ENCODE peak calls at places on chromosome 22, in ten cellular contexts. One of them, this sample, is unnamed.

GRCh38 chr22:38338772-38339379 is 21.6 kb upstream of the CSNK1E start:
- DNase-seq in B cell: no peak
- DNase-seq in colonic mucosa: no peak
- DNase-seq in glomerular endothelial cell: no peak
- DNase-seq in occipital lobe: no peak
- DNase-seq in GM03348: no peak
- DNase-seq in NCI-H774: no peak
- DNase-seq in dorsolateral prefrontal cortex: no peak
- DNase-seq in nucleus accumbens: no peak
- DNase-seq in activated T-cell treated with anti-CD3 and anti-CD28 coated beads for 1 hour: no peak
- DNase-seq in this sample: no peak

GRCh38 chr22:50008151-50009040 is 4.2 kb downstream of the IL17REL start:
- DNase-seq in activated T-cell treated with anti-CD3 and anti-CD28 coated beads for 1 hour: no peak
- DNase-seq in glomerular endothelial cell: no peak
- DNase-seq in GM03348: no peak
- DNase-seq in B cell: no peak
- DNase-seq in nucleus accumbens: no peak
- DNase-seq in colonic mucosa: no peak
- DNase-seq in dorsolateral prefrontal cortex: no peak
- DNase-seq in occipital lobe: no peak
- DNase-seq in NCI-H774: peak
- DNase-seq in this sample: no peak

GRCh38 chr22:50489363-50490243 is 2.9 kb downstream of the MIOX start:
- DNase-seq in occipital lobe: no peak
- DNase-seq in colonic mucosa: no peak
- DNase-seq in NCI-H774: no peak
- DNase-seq in glomerular endothelial cell: no peak
- DNase-seq in B cell: peak
- DNase-seq in GM03348: no peak
- DNase-seq in dorsolateral prefrontal cortex: no peak
- DNase-seq in activated T-cell treated with anti-CD3 and anti-CD28 coated beads for 1 hour: no peak
- DNase-seq in nucleus accumbens: no peak
- DNase-seq in this sample: no peak

GRCh38 chr22:40436460-40437431 is 66.4 kb downstream of the SGSM3 start:
- DNase-seq in NCI-H774: peak
- DNase-seq in colonic mucosa: no peak
- DNase-seq in dorsolateral prefrontal cortex: no peak
- DNase-seq in activated T-cell treated with anti-CD3 and anti-CD28 coated beads for 1 hour: no peak
- DNase-seq in nucleus accumbens: peak
- DNase-seq in GM03348: peak
- DNase-seq in occipital lobe: no peak
- DNase-seq in glomerular endothelial cell: peak
- DNase-seq in B cell: peak
- DNase-seq in this sample: peak

GRCh38 chr22:19932367-19933206 is 9.0 kb upstream of the COMT start:
- DNase-seq in GM03348: no peak
- DNase-seq in glomerular endothelial cell: no peak
- DNase-seq in NCI-H774: no peak
- DNase-seq in dorsolateral prefrontal cortex: no peak
- DNase-seq in B cell: no peak
- DNase-seq in activated T-cell treated with anti-CD3 and anti-CD28 coated beads for 1 hour: no peak
- DNase-seq in occipital lobe: no peak
- DNase-seq in colonic mucosa: no peak
- DNase-seq in nucleus accumbens: no peak
- DNase-seq in this sample: no peak

GRCh38 chr22:21994881-21995444 is 12.4 kb upstream of the TOP3B start:
- DNase-seq in NCI-H774: no peak
- DNase-seq in occipital lobe: no peak
- DNase-seq in colonic mucosa: no peak
- DNase-seq in B cell: no peak
- DNase-seq in glomerular endothelial cell: no peak
- DNase-seq in dorsolateral prefrontal cortex: no peak
- DNase-seq in nucleus accumbens: no peak
- DNase-seq in activated T-cell treated with anti-CD3 and anti-CD28 coated beads for 1 hour: no peak
- DNase-seq in GM03348: no peak
- DNase-seq in this sample: no peak

GRCh38 chr22:38860291-38861169 is 11.5 kb downstream of the CBX6 start:
- DNase-seq in B cell: no peak
- DNase-seq in occipital lobe: no peak
- DNase-seq in glomerular endothelial cell: no peak
- DNase-seq in nucleus accumbens: no peak
- DNase-seq in activated T-cell treated with anti-CD3 and anti-CD28 coated beads for 1 hour: no peak
- DNase-seq in colonic mucosa: no peak
- DNase-seq in dorsolateral prefrontal cortex: no peak
- DNase-seq in NCI-H774: no peak
- DNase-seq in GM03348: no peak
- DNase-seq in this sample: no peak

GRCh38 chr22:49582171-49582570 is 245.5 kb downstream of the BRD1 start:
- DNase-seq in glomerular endothelial cell: no peak
- DNase-seq in activated T-cell treated with anti-CD3 and anti-CD28 coated beads for 1 hour: no peak
- DNase-seq in dorsolateral prefrontal cortex: peak
- DNase-seq in occipital lobe: peak
- DNase-seq in GM03348: no peak
- DNase-seq in colonic mucosa: no peak
- DNase-seq in nucleus accumbens: peak
- DNase-seq in NCI-H774: no peak
- DNase-seq in B cell: no peak
- DNase-seq in this sample: no peak

GRCh38 chr22:38451404-38451803 is 3.6 kb downstream of the KCNJ4 start:
- DNase-seq in colonic mucosa: no peak
- DNase-seq in glomerular endothelial cell: no peak
- DNase-seq in dorsolateral prefrontal cortex: no peak
- DNase-seq in GM03348: no peak
- DNase-seq in occipital lobe: no peak
- DNase-seq in NCI-H774: no peak
- DNase-seq in activated T-cell treated with anti-CD3 and anti-CD28 coated beads for 1 hour: no peak
- DNase-seq in nucleus accumbens: no peak
- DNase-seq in B cell: no peak
- DNase-seq in this sample: no peak

This sample was measured in SW 1271.